ENCODE peak calls at places on chromosomes 7 and 10, in nine cellular contexts. One of them, this sample, is unnamed.

GRCh38 chr7:19776981-19777380 is 3.6 kb upstream of the TMEM196 start:
- DNase-seq in right cardiac atrium: no peak
- DNase-seq in neuronal stem cell: no peak
- DNase-seq in naive thymus-derived CD4-positive, alpha-beta T cell: no peak
- DNase-seq in H9: no peak
- DNase-seq in upper lobe of right lung: no peak
- DNase-seq in heart left ventricle: no peak
- DNase-seq in lung: no peak
- DNase-seq in substantia nigra: no peak
- DNase-seq in this sample: no peak

GRCh38 chr10:116160271-116160670 is 112.7 kb downstream of the GFRA1 start:
- DNase-seq in H9: no peak
- DNase-seq in upper lobe of right lung: no peak
- DNase-seq in neuronal stem cell: no peak
- DNase-seq in naive thymus-derived CD4-positive, alpha-beta T cell: no peak
- DNase-seq in right cardiac atrium: no peak
- DNase-seq in lung: no peak
- DNase-seq in substantia nigra: no peak
- DNase-seq in heart left ventricle: no peak
- DNase-seq in this sample: no peak

GRCh38 chr7:100674441-100675407 is 1.2 kb downstream of the GNB2 start:
- DNase-seq in right cardiac atrium: peak
- DNase-seq in H9: no peak
- DNase-seq in heart left ventricle: no peak
- DNase-seq in neuronal stem cell: no peak
- DNase-seq in upper lobe of right lung: peak
- DNase-seq in substantia nigra: peak
- DNase-seq in lung: no peak
- DNase-seq in naive thymus-derived CD4-positive, alpha-beta T cell: peak
- DNase-seq in this sample: no peak

GRCh38 chr10:82319558-82319957 is 444.6 kb downstream of the NRG3 start:
- DNase-seq in neuronal stem cell: no peak
- DNase-seq in H9: peak
- DNase-seq in substantia nigra: no peak
- DNase-seq in lung: no peak
- DNase-seq in right cardiac atrium: no peak
- DNase-seq in naive thymus-derived CD4-positive, alpha-beta T cell: no peak
- DNase-seq in heart left ventricle: no peak
- DNase-seq in upper lobe of right lung: no peak
- DNase-seq in this sample: no peak

GRCh38 chr10:17780727-17781126 is 28.4 kb upstream of the MRC1 start:
- DNase-seq in neuronal stem cell: no peak
- DNase-seq in substantia nigra: no peak
- DNase-seq in H9: no peak
- DNase-seq in upper lobe of right lung: no peak
- DNase-seq in lung: no peak
- DNase-seq in right cardiac atrium: no peak
- DNase-seq in heart left ventricle: no peak
- DNase-seq in naive thymus-derived CD4-positive, alpha-beta T cell: no peak
- DNase-seq in this sample: no peak

GRCh38 chr10:120588311-120588710 is 131.3 kb downstream of the PLPP4 start:
- DNase-seq in right cardiac atrium: no peak
- DNase-seq in lung: no peak
- DNase-seq in H9: no peak
- DNase-seq in heart left ventricle: no peak
- DNase-seq in substantia nigra: no peak
- DNase-seq in upper lobe of right lung: no peak
- DNase-seq in naive thymus-derived CD4-positive, alpha-beta T cell: no peak
- DNase-seq in neuronal stem cell: no peak
- DNase-seq in this sample: no peak

GRCh38 chr7:72334066-72334465 is 78.1 kb downstream of the CALN1 start:
- DNase-seq in heart left ventricle: no peak
- DNase-seq in naive thymus-derived CD4-positive, alpha-beta T cell: no peak
- DNase-seq in upper lobe of right lung: no peak
- DNase-seq in lung: no peak
- DNase-seq in right cardiac atrium: no peak
- DNase-seq in H9: no peak
- DNase-seq in substantia nigra: no peak
- DNase-seq in neuronal stem cell: no peak
- DNase-seq in this sample: no peak

GRCh38 chr10:78250313-78251040 is 216.8 kb downstream of the RPS24 start:
- DNase-seq in neuronal stem cell: no peak
- DNase-seq in lung: no peak
- DNase-seq in naive thymus-derived CD4-positive, alpha-beta T cell: no peak
- DNase-seq in heart left ventricle: no peak
- DNase-seq in H9: no peak
- DNase-seq in substantia nigra: no peak
- DNase-seq in upper lobe of right lung: no peak
- DNase-seq in right cardiac atrium: no peak
- DNase-seq in this sample: no peak

GRCh38 chr7:27277628-27278027 is 35.0 kb downstream of the EVX1 start:
- DNase-seq in naive thymus-derived CD4-positive, alpha-beta T cell: no peak
- DNase-seq in H9: no peak
- DNase-seq in substantia nigra: no peak
- DNase-seq in neuronal stem cell: no peak
- DNase-seq in upper lobe of right lung: no peak
- DNase-seq in right cardiac atrium: no peak
- DNase-seq in lung: no peak
- DNase-seq in heart left ventricle: no peak
- DNase-seq in this sample: no peak

GRCh38 chr10:114550756-114551290 is 107.3 kb downstream of the ABLIM1 start:
- DNase-seq in lung: no peak
- DNase-seq in substantia nigra: no peak
- DNase-seq in H9: no peak
- DNase-seq in upper lobe of right lung: no peak
- DNase-seq in neuronal stem cell: no peak
- DNase-seq in right cardiac atrium: no peak
- DNase-seq in heart left ventricle: no peak
- DNase-seq in naive thymus-derived CD4-positive, alpha-beta T cell: peak
- DNase-seq in this sample: no peak

DNA sequence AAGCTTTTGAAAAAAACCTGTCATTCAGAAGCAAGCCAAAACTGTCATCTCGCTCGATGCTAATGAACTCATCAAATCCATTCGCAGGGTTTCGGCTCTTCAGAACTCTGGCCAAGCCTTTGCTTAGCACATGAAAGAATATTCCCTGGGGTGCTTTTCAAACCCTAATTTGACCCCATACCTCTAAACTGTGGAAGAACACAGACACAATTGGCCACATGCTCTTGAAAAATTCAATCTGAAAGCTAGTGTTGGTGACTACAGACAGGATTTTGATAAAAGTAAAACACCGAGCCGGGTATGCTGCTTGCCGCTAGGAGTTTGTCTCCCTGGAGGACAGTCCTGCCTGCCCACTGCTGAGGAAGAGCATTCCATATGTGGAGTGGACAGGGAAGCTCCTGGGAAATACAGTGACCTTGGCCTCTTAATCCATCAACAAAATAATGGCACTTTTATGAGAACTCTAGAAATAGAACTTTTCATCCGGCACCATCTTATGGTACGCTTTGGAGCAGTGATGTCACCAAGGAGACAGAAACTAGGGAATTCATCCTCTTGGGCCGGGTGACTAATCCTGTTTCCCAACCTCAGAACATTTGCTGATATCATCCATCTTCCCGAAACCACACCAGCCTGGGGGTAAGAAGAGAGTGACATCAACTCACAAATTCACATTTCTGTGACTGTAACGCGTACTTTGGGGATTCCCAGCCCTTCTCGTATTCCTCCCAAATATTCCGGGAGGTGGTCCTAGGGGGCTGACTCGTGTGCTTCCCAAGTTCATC is 34.2 kb downstream of the MTURN start:
- DNase-seq in neuronal stem cell: no peak
- DNase-seq in upper lobe of right lung: no peak
- DNase-seq in lung: no peak
- DNase-seq in H9: peak
- DNase-seq in substantia nigra: no peak
- DNase-seq in right cardiac atrium: no peak
- DNase-seq in naive thymus-derived CD4-positive, alpha-beta T cell: no peak
- DNase-seq in heart left ventricle: no peak
- DNase-seq in this sample: no peak
- H3K27ac ChIP-seq in neuronal stem cell: no peak
- H3K27ac ChIP-seq in upper lobe of right lung: no peak
- H3K27ac ChIP-seq in lung: no peak
- H3K27ac ChIP-seq in H9: no peak
- H3K27ac ChIP-seq in substantia nigra: no peak
- H3K27ac ChIP-seq in right cardiac atrium: no peak
- H3K27ac ChIP-seq in naive thymus-derived CD4-positive, alpha-beta T cell: no peak
- H3K27ac ChIP-seq in heart left ventricle: no peak
- H3K27ac ChIP-seq in this sample: no peak

GRCh38 chr7:18509491-18509890 is 13.9 kb downstream of the HDAC9 start:
- DNase-seq in neuronal stem cell: no peak
- DNase-seq in right cardiac atrium: no peak
- DNase-seq in upper lobe of right lung: no peak
- DNase-seq in naive thymus-derived CD4-positive, alpha-beta T cell: no peak
- DNase-seq in substantia nigra: no peak
- DNase-seq in heart left ventricle: no peak
- DNase-seq in lung: no peak
- DNase-seq in H9: no peak
- DNase-seq in this sample: no peak

GRCh38 chr7:18508441-18509427 is 13.2 kb downstream of the HDAC9 start:
- DNase-seq in H9: no peak
- DNase-seq in right cardiac atrium: no peak
- DNase-seq in heart left ventricle: peak
- DNase-seq in upper lobe of right lung: no peak
- DNase-seq in lung: no peak
- DNase-seq in neuronal stem cell: no peak
- DNase-seq in substantia nigra: no peak
- DNase-seq in naive thymus-derived CD4-positive, alpha-beta T cell: no peak
- DNase-seq in this sample: no peak

GRCh38 chr7:18515067-18515466 is 19.5 kb downstream of the HDAC9 start:
- DNase-seq in neuronal stem cell: no peak
- DNase-seq in right cardiac atrium: no peak
- DNase-seq in lung: no peak
- DNase-seq in naive thymus-derived CD4-positive, alpha-beta T cell: no peak
- DNase-seq in H9: no peak
- DNase-seq in substantia nigra: no peak
- DNase-seq in heart left ventricle: no peak
- DNase-seq in upper lobe of right lung: no peak
- DNase-seq in this sample: no peak

GRCh38 chr7:18511351-18511750 is 15.8 kb downstream of the HDAC9 start:
- DNase-seq in neuronal stem cell: no peak
- DNase-seq in H9: no peak
- DNase-seq in upper lobe of right lung: no peak
- DNase-seq in substantia nigra: no peak
- DNase-seq in lung: no peak
- DNase-seq in heart left ventricle: no peak
- DNase-seq in right cardiac atrium: no peak
- DNase-seq in naive thymus-derived CD4-positive, alpha-beta T cell: no peak
- DNase-seq in this sample: no peak

GRCh38 chr7:18513343-18513742 is 17.8 kb downstream of the HDAC9 start:
- DNase-seq in naive thymus-derived CD4-positive, alpha-beta T cell: no peak
- DNase-seq in heart left ventricle: no peak
- DNase-seq in substantia nigra: no peak
- DNase-seq in lung: no peak
- DNase-seq in right cardiac atrium: no peak
- DNase-seq in neuronal stem cell: no peak
- DNase-seq in upper lobe of right lung: no peak
- DNase-seq in H9: peak
- DNase-seq in this sample: no peak
- H3K27ac ChIP-seq in naive thymus-derived CD4-positive, alpha-beta T cell: no peak
- H3K27ac ChIP-seq in heart left ventricle: no peak
- H3K27ac ChIP-seq in substantia nigra: no peak
- H3K27ac ChIP-seq in lung: no peak
- H3K27ac ChIP-seq in right cardiac atrium: no peak
- H3K27ac ChIP-seq in neuronal stem cell: no peak
- H3K27ac ChIP-seq in upper lobe of right lung: no peak
- H3K27ac ChIP-seq in H9: no peak
- H3K27ac ChIP-seq in this sample: no peak

GRCh38 chr7:152752513-152752912 is 7.0 kb upstream of the ACTR3B start:
- DNase-seq in right cardiac atrium: no peak
- DNase-seq in heart left ventricle: no peak
- DNase-seq in naive thymus-derived CD4-positive, alpha-beta T cell: no peak
- DNase-seq in lung: no peak
- DNase-seq in H9: no peak
- DNase-seq in upper lobe of right lung: no peak
- DNase-seq in substantia nigra: no peak
- DNase-seq in neuronal stem cell: no peak
- DNase-seq in this sample: no peak

GRCh38 chr7:152751449-152752141 is 8.0 kb upstream of the ACTR3B start:
- DNase-seq in heart left ventricle: no peak
- DNase-seq in H9: no peak
- DNase-seq in upper lobe of right lung: no peak
- DNase-seq in neuronal stem cell: no peak
- DNase-seq in lung: no peak
- DNase-seq in substantia nigra: no peak
- DNase-seq in right cardiac atrium: no peak
- DNase-seq in naive thymus-derived CD4-positive, alpha-beta T cell: no peak
- DNase-seq in this sample: no peak

GRCh38 chr7:152743600-152743999 is 16.0 kb upstream of the ACTR3B start:
- DNase-seq in neuronal stem cell: no peak
- DNase-seq in substantia nigra: no peak
- DNase-seq in right cardiac atrium: no peak
- DNase-seq in upper lobe of right lung: no peak
- DNase-seq in naive thymus-derived CD4-positive, alpha-beta T cell: no peak
- DNase-seq in H9: no peak
- DNase-seq in lung: no peak
- DNase-seq in heart left ventricle: no peak
- DNase-seq in this sample: no peak

DNA sequence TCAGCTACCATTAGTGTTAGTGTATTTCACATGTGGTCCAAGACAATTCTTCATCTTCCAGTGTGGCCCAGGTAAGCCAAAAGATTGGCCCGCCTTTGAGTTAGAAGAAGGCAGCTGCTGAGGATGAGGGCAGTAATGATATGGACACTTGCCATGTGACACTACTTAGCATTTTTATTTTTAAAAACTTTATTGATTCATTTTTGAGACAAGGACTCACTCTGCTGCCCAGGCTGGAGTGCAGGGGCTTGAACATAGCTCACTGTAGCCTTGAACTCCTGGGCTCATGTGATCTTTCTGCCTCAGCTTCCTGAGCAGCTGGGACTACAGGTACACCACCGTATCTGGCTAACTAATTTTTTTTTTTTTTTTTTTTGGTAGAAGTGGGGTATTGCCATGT is 12.3 kb upstream of the ACTR3B start:
- DNase-seq in right cardiac atrium: no peak
- DNase-seq in H9: no peak
- DNase-seq in lung: no peak
- DNase-seq in substantia nigra: no peak
- DNase-seq in upper lobe of right lung: no peak
- DNase-seq in heart left ventricle: no peak
- DNase-seq in naive thymus-derived CD4-positive, alpha-beta T cell: no peak
- DNase-seq in neuronal stem cell: no peak
- DNase-seq in this sample: no peak
- H3K27ac ChIP-seq in right cardiac atrium: no peak
- H3K27ac ChIP-seq in H9: no peak
- H3K27ac ChIP-seq in lung: no peak
- H3K27ac ChIP-seq in substantia nigra: no peak
- H3K27ac ChIP-seq in upper lobe of right lung: no peak
- H3K27ac ChIP-seq in heart left ventricle: no peak
- H3K27ac ChIP-seq in naive thymus-derived CD4-positive, alpha-beta T cell: no peak
- H3K27ac ChIP-seq in neuronal stem cell: no peak
- H3K27ac ChIP-seq in this sample: no peak

DNA sequence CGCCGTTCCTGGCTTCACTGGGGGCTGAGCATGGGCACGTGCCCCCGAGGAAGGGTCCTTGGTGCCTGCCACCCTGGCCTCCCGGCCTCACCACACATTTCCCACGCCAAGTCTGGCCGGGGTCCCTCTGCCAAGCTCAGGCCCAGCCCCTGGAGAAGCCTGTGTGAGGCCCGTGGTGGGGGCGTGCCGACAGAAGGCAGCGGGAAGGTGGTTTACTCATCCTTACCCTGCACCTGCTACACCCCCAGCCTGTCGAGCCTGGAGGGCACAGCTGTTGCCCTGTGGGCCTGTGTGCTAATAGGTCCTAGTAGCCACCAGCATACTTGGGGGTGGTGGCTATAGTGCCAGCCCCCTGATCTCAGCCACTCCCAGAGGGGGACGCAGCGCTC is 46.7 kb downstream of the NKX6-2 start:
- DNase-seq in upper lobe of right lung: no peak
- DNase-seq in neuronal stem cell: no peak
- DNase-seq in lung: no peak
- DNase-seq in heart left ventricle: no peak
- DNase-seq in right cardiac atrium: no peak
- DNase-seq in substantia nigra: no peak
- DNase-seq in naive thymus-derived CD4-positive, alpha-beta T cell: no peak
- DNase-seq in H9: no peak
- DNase-seq in this sample: no peak
- H3K27ac ChIP-seq in upper lobe of right lung: no peak
- H3K27ac ChIP-seq in neuronal stem cell: no peak
- H3K27ac ChIP-seq in lung: no peak
- H3K27ac ChIP-seq in heart left ventricle: no peak
- H3K27ac ChIP-seq in right cardiac atrium: no peak
- H3K27ac ChIP-seq in substantia nigra: peak
- H3K27ac ChIP-seq in naive thymus-derived CD4-positive, alpha-beta T cell: no peak
- H3K27ac ChIP-seq in H9: no peak
- H3K27ac ChIP-seq in this sample: peak

This sample was measured in caudate nucleus.